ENCODE peak calls at places on chromosomes 5 and 9, in seven cellular contexts. I, V, Q, X, H, W and A are unnamed samples.

GRCh38 chr5:110269478-110270142 is 456.9 kb downstream of the TMEM232 start:
- DNase-seq in W (no peak), I (no peak), X (no peak), H (no peak), V (no peak), Q (no peak), A (no peak)

GRCh38 chr9:136827794-136828473 is 14.3 kb upstream of the AJM1 start:
- DNase-seq in X (no peak), V (no peak), H (no peak), W (no peak), I (no peak), Q (no peak), A (no peak)

GRCh38 chr5:143244000-143244736 is 159.3 kb downstream of the NR3C1 start:
- DNase-seq in X (peak; percentile 88), Q (no peak), I (no peak), W (peak; percentile 95), V (no peak), H (no peak), A (peak; percentile 93)

GRCh38 chr5:159290741-159291140 is 27.7 kb downstream of the UBLCP1 start:
- DNase-seq in V (no peak), H (no peak), W (peak; percentile 22), Q (no peak), I (no peak), X (no peak), A (no peak)

GRCh38 chr5:13994606-13995336 is 50.3 kb upstream of the DNAH5 start:
- DNase-seq in X (peak; percentile 33), H (no peak), V (no peak), Q (no peak), I (no peak), W (no peak), A (no peak)

GRCh38 chr5:110034076-110034475 is 344.3 kb downstream of the MAN2A1 start:
- DNase-seq in Q (no peak), H (no peak), V (no peak), W (no peak), I (no peak), X (no peak), A (no peak)

GRCh38 chr5:142680605-142681259 is 5.2 kb downstream of the FGF1 start:
- DNase-seq in H (no peak), X (peak; percentile 38), W (peak; percentile 98), Q (no peak), V (no peak), I (no peak), A (peak; percentile 44)

GRCh38 chr9:116641292-116642059 is 45.6 kb upstream of the TRIM32 start:
- DNase-seq in W (no peak), H (no peak), I (no peak), X (no peak), V (no peak), Q (no peak), A (no peak)

GRCh38 chr9:70205366-70206020 is 53.3 kb upstream of the SMC5 start:
- DNase-seq in W (peak; percentile 37), X (no peak), V (no peak), Q (no peak), H (no peak), I (no peak), A (no peak)